ENCODE peak calls at places on chromosomes 1 and 21, in nine cellular contexts. S, I, G, R, K, M, P, H and W are unnamed samples.
A peak's percentile ranks its signal among the peaks of the same experiment; 100 is the strongest.

GRCh38 chr1:222892137-222892763 is 77.4 kb downstream of the DISP1 start:
- DNase-seq in S (peak; percentile 88), I (no peak), G (no peak), R (peak; percentile 70), K (no peak), M (no peak), P (no peak), H (peak; percentile 83), W (no peak)

GRCh38 chr21:32321480-32321879 is 22.8 kb downstream of the MRAP start:
- DNase-seq in S (no peak), I (no peak), G (no peak), R (no peak), K (no peak), M (no peak), P (peak; percentile 17), H (no peak), W (no peak)

GRCh38 chr1:223258751-223259177 is 105.2 kb downstream of the SUSD4 start:
- DNase-seq in S (peak; percentile 44), I (no peak), G (peak; percentile 77), R (peak; percentile 71), K (no peak), M (no peak), P (no peak), H (peak; percentile 86), W (no peak)

GRCh38 chr1:18922319-18922726 is 20.0 kb upstream of the ALDH4A1 start:
- DNase-seq in S (peak; percentile 91), I (no peak), G (peak; percentile 58), R (peak; percentile 88), K (peak; percentile 58), M (no peak), P (no peak), H (peak; percentile 84), W (peak; percentile 91)

GRCh38 chr1:224182866-224183590 is at the start of gene DEGS1:
- DNase-seq in S (peak; percentile 75), I (peak; percentile 56), G (peak; percentile 79), R (peak; percentile 56), K (peak; percentile 95), M (peak; percentile 40), P (peak; percentile 96), H (peak; percentile 92), W (peak; percentile 94)

GRCh38 chr1:4613606-4614370 is 40.6 kb upstream of the AJAP1 start:
- DNase-seq in S (no peak), I (no peak), G (no peak), R (no peak), K (no peak), M (no peak), P (no peak), H (no peak), W (peak; percentile 65)

GRCh38 chr1:219269171-219269570 is 95.5 kb downstream of the LYPLAL1 start:
- DNase-seq in S (no peak), I (no peak), G (no peak), R (peak; percentile 45), K (no peak), M (no peak), P (no peak), H (no peak), W (no peak)

GRCh38 chr1:46370214-46370633 is 23.9 kb upstream of the FAAH start:
- DNase-seq in S (no peak), I (no peak), G (peak; percentile 80), R (peak; percentile 60), K (no peak), M (no peak), P (no peak), H (peak; percentile 28), W (no peak)

GRCh38 chr1:149884433-149885363 is 14.7 kb upstream of the BOLA1 start:
- DNase-seq in S (peak; percentile 37), I (no peak), G (peak; percentile 31), R (peak; percentile 23), K (peak; percentile 33), M (peak; percentile 7), P (peak; percentile 61), H (peak; percentile 50), W (no peak)

GRCh38 chr1:187956975-187957374 is 1128.2 kb downstream of the PLA2G4A start:
- DNase-seq in S (peak; percentile 18), I (no peak), G (no peak), R (no peak), K (no peak), M (no peak), P (no peak), H (no peak), W (no peak)

GRCh38 chr21:32795376-32795775 is 23.8 kb upstream of the PAXBP1 start:
- DNase-seq in S (no peak), I (no peak), G (no peak), R (no peak), K (no peak), M (no peak), P (no peak), H (no peak), W (no peak)

GRCh38 chr1:46452931-46453325 is 36.7 kb upstream of the DMBX1 start:
- DNase-seq in S (no peak), I (no peak), G (no peak), R (no peak), K (no peak), M (no peak), P (no peak), H (no peak), W (no peak)

GRCh38 chr1:39268906-39269305 is 64.4 kb downstream of the MACF1 start:
- DNase-seq in S (no peak), I (peak; percentile 44), G (peak; percentile 73), R (no peak), K (peak; percentile 28), M (no peak), P (peak; percentile 85), H (no peak), W (no peak)

GRCh38 chr1:230717251-230717650 is 3.3 kb upstream of the AGT start:
- DNase-seq in S (peak; percentile 15), I (no peak), G (no peak), R (peak; percentile 4), K (no peak), M (no peak), P (no peak), H (no peak), W (no peak)

GRCh38 chr1:245411245-245411644 is 256.5 kb downstream of the KIF26B start:
- DNase-seq in S (peak; percentile 25), I (no peak), G (no peak), R (peak; percentile 32), K (no peak), M (no peak), P (no peak), H (no peak), W (no peak)

GRCh38 chr1:160374701-160375443 is 8.0 kb downstream of the NHLH1 start:
- DNase-seq in S (no peak), I (no peak), G (no peak), R (no peak), K (peak; percentile 81), M (no peak), P (peak; percentile 78), H (no peak), W (no peak)

GRCh38 chr1:2312589-2313301 is 78.6 kb downstream of the MORN1 start:
- DNase-seq in S (no peak), I (no peak), G (no peak), R (no peak), K (no peak), M (no peak), P (no peak), H (no peak), W (no peak)

DNA sequence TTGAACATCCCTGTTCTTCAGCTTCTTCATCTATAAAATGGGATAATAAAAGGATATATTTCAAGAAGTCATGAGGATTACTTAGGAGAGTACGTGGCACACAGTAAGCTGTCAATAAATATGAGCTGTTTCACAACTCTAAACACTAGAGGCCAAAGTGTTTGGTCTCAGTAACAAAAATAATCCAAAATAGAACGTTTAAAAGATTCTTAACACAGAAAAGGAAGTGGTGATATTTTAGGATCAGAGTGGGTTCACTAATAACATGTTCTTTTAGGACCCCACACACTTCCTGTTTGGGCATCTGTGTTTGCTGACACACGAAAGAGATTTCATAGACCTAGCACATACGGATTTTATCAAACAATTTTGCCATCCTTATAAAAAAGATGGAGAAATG is 32.9 kb downstream of the TNFSF18 start:
- DNase-seq in S (peak; percentile 11), I (no peak), G (no peak), R (no peak), K (no peak), M (no peak), P (no peak), H (no peak), W (no peak)
- H3K9ac ChIP-seq in S (no peak overlapping the region), I (no peak overlapping the region), G (no peak overlapping the region), R (no peak overlapping the region), K (no peak overlapping the region), M (no peak overlapping the region), P (no peak overlapping the region), H (no peak overlapping the region), W (no peak overlapping the region)

GRCh38 chr21:45033791-45034555 is 40.4 kb upstream of the ADARB1 start:
- DNase-seq in S (peak; percentile 87), I (no peak), G (no peak), R (no peak), K (no peak), M (no peak), P (no peak), H (no peak), W (no peak)
- TF ChIP-seq CTCF in S (no peak), I (no peak), G (no peak), R (no peak), K (no peak), M (no peak), P (no peak), H (no peak), W (no peak)

DNA sequence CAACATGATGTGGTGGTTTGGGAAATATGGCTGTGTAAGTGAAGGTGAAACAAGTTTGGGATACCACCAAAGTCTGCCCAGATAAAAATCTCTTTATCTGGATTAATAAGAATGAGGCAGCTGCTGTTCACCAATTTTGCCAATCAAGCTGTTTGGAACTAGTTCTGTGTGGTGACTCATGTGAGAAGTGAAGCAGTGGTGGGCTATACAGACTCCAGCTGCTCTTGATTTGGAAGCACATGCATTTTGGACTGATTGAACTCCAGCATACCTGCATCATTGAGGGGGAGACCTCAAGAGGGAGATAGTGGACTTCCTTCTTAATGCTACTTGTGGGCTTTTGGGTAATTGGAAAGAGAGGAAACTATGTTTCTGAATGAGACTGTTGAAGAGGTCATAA is 99.2 kb upstream of the B3GALT2 start:
- DNase-seq in S (peak; percentile 29), I (no peak), G (no peak), R (peak; percentile 32), K (no peak), M (no peak), P (no peak), H (no peak), W (no peak)
- H3K4me3 ChIP-seq in S (no peak overlapping the region), I (no peak overlapping the region), G (no peak overlapping the region), R (no peak overlapping the region), K (no peak overlapping the region), M (no peak overlapping the region), P (no peak overlapping the region), H (no peak overlapping the region), W (no peak overlapping the region)

DNA sequence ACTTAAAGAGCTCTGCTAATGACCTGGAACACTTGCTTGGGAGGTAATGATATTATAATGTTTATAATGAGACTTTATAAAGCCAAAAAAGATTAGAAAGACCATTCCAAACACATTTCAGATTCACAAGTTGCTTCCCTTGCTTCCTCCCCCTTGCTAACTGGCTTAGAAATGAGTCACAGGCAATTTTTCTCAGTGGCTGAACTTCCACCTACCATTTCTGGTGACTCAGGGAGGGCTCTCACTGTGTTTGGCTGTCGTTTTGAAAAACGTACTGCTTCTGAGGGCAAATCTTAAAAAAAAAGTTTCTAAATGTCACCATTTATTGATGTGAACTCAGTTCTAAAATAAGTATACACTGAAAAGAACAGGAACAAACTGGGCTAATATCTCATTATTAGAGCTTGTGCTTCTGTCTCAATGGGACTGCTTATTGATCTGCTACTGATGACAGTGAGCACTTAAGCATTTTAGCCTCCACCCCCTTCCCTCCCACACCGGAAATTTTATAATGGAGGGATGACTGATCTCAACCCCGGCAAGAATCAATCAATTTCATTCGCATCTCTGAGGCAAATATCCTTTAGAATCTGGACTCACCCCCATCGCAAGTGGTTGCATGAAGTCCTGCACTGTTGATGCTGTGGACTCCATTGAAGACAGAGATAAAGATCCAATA is 278.3 kb downstream of the KCTD3 start:
- DNase-seq in S (peak; percentile 92), I (no peak), G (peak; percentile 32), R (peak; percentile 87), K (no peak), M (peak; percentile 16), P (no peak), H (peak; percentile 94), W (no peak)
- H3K9ac ChIP-seq in S (no peak overlapping the region), I (no peak overlapping the region), G (no peak overlapping the region), R (peak overlapping the region; percentile 43), K (no peak overlapping the region), M (no peak overlapping the region), P (no peak overlapping the region), H (no peak overlapping the region), W (no peak overlapping the region)